ENCODE peak calls at places on chromosomes 13 and 19, in six cellular contexts. One of them, this sample, is unnamed.

GRCh38 chr13:102825921-102826706 is 19.7 kb upstream of the ERCC5 start:
- DNase-seq in coronary artery: no peak
- DNase-seq in body of pancreas: no peak
- DNase-seq in fibroblast of pulmonary artery: peak; percentile 96
- DNase-seq in left ventricle myocardium inferior: no peak
- DNase-seq in PC-3: peak; percentile 79
- DNase-seq in this sample: peak; percentile 95

GRCh38 chr13:99307247-99307646 is at the start of gene GPR183:
- DNase-seq in coronary artery: no peak
- DNase-seq in body of pancreas: no peak
- DNase-seq in fibroblast of pulmonary artery: no peak
- DNase-seq in left ventricle myocardium inferior: no peak
- DNase-seq in PC-3: no peak
- DNase-seq in this sample: no peak

GRCh38 chr19:18415177-18415867 is 3.9 kb upstream of the SSBP4 start:
- DNase-seq in coronary artery: peak; percentile 89
- DNase-seq in body of pancreas: no peak
- DNase-seq in fibroblast of pulmonary artery: peak; percentile 97
- DNase-seq in left ventricle myocardium inferior: peak; percentile 81
- DNase-seq in PC-3: no peak
- DNase-seq in this sample: peak; percentile 88

GRCh38 chr13:60162096-60162495 is 1.6 kb downstream of the DIAPH3 start:
- DNase-seq in coronary artery: no peak
- DNase-seq in body of pancreas: no peak
- DNase-seq in fibroblast of pulmonary artery: no peak
- DNase-seq in left ventricle myocardium inferior: no peak
- DNase-seq in PC-3: no peak
- DNase-seq in this sample: peak; percentile 25

GRCh38 chr13:28531195-28531955 is 36.4 kb upstream of the FLT1 start:
- DNase-seq in coronary artery: no peak
- DNase-seq in body of pancreas: peak; percentile 19
- DNase-seq in fibroblast of pulmonary artery: peak; percentile 45
- DNase-seq in left ventricle myocardium inferior: peak; percentile 61
- DNase-seq in PC-3: peak; percentile 8
- DNase-seq in this sample: peak; percentile 42

GRCh38 chr13:21974741-21975140 is 303.9 kb downstream of the FGF9 start:
- DNase-seq in coronary artery: no peak
- DNase-seq in body of pancreas: no peak
- DNase-seq in fibroblast of pulmonary artery: no peak
- DNase-seq in left ventricle myocardium inferior: no peak
- DNase-seq in PC-3: no peak
- DNase-seq in this sample: no peak

GRCh38 chr13:71021810-71022422 is 845.1 kb downstream of the DACH1 start:
- DNase-seq in coronary artery: no peak
- DNase-seq in body of pancreas: no peak
- DNase-seq in fibroblast of pulmonary artery: no peak
- DNase-seq in left ventricle myocardium inferior: no peak
- DNase-seq in PC-3: no peak
- DNase-seq in this sample: no peak

GRCh38 chr19:42028304-42029216 is 34.5 kb upstream of the ATP1A3 start:
- DNase-seq in coronary artery: no peak
- DNase-seq in body of pancreas: no peak
- DNase-seq in fibroblast of pulmonary artery: no peak
- DNase-seq in left ventricle myocardium inferior: no peak
- DNase-seq in PC-3: peak; percentile 9
- DNase-seq in this sample: no peak

GRCh38 chr19:35776102-35776788 is 881 bp downstream of the ARHGAP33 start:
- DNase-seq in coronary artery: no peak
- DNase-seq in body of pancreas: no peak
- DNase-seq in fibroblast of pulmonary artery: no peak
- DNase-seq in left ventricle myocardium inferior: no peak
- DNase-seq in PC-3: no peak
- DNase-seq in this sample: no peak

GRCh38 chr13:38814331-38814730 is 127.5 kb downstream of the FREM2 start:
- DNase-seq in coronary artery: no peak
- DNase-seq in body of pancreas: peak; percentile 61
- DNase-seq in fibroblast of pulmonary artery: no peak
- DNase-seq in left ventricle myocardium inferior: no peak
- DNase-seq in PC-3: no peak
- DNase-seq in this sample: no peak

GRCh38 chr19:53898166-53898565 is 10.9 kb upstream of the CACNG7 start:
- DNase-seq in coronary artery: no peak
- DNase-seq in body of pancreas: no peak
- DNase-seq in fibroblast of pulmonary artery: no peak
- DNase-seq in left ventricle myocardium inferior: no peak
- DNase-seq in PC-3: no peak
- DNase-seq in this sample: no peak

GRCh38 chr13:51262501-51263211 is 40.5 kb downstream of the FAM124A start:
- DNase-seq in coronary artery: no peak
- DNase-seq in body of pancreas: no peak
- DNase-seq in fibroblast of pulmonary artery: no peak
- DNase-seq in left ventricle myocardium inferior: no peak
- DNase-seq in PC-3: no peak
- DNase-seq in this sample: no peak

GRCh38 chr13:98327326-98328314 is 150.6 kb upstream of the RNF113B start:
- DNase-seq in coronary artery: no peak
- DNase-seq in body of pancreas: no peak
- DNase-seq in fibroblast of pulmonary artery: peak; percentile 59
- DNase-seq in left ventricle myocardium inferior: no peak
- DNase-seq in PC-3: no peak
- DNase-seq in this sample: peak; percentile 80

GRCh38 chr13:21481359-21481758 is 22.3 kb upstream of the ZDHHC20 start:
- DNase-seq in coronary artery: no peak
- DNase-seq in body of pancreas: no peak
- DNase-seq in fibroblast of pulmonary artery: no peak
- DNase-seq in left ventricle myocardium inferior: no peak
- DNase-seq in PC-3: peak; percentile 56
- DNase-seq in this sample: peak; percentile 28

GRCh38 chr19:47406711-47407416 is 12.5 kb downstream of the MEIS3 start:
- DNase-seq in coronary artery: no peak
- DNase-seq in body of pancreas: no peak
- DNase-seq in fibroblast of pulmonary artery: no peak
- DNase-seq in left ventricle myocardium inferior: no peak
- DNase-seq in PC-3: no peak
- DNase-seq in this sample: no peak

GRCh38 chr19:16032509-16033135 is 43.7 kb upstream of the TPM4 start:
- DNase-seq in coronary artery: no peak
- DNase-seq in body of pancreas: no peak
- DNase-seq in fibroblast of pulmonary artery: no peak
- DNase-seq in left ventricle myocardium inferior: no peak
- DNase-seq in PC-3: no peak
- DNase-seq in this sample: no peak

GRCh38 chr19:38266070-38266469 is 1.7 kb downstream of the SPINT2 start:
- DNase-seq in coronary artery: no peak
- DNase-seq in body of pancreas: peak; percentile 43
- DNase-seq in fibroblast of pulmonary artery: no peak
- DNase-seq in left ventricle myocardium inferior: no peak
- DNase-seq in PC-3: peak; percentile 37
- DNase-seq in this sample: no peak

GRCh38 chr13:73248711-73249580 is 190.1 kb downstream of the KLF5 start:
- DNase-seq in coronary artery: no peak
- DNase-seq in body of pancreas: peak; percentile 87
- DNase-seq in fibroblast of pulmonary artery: peak; percentile 59
- DNase-seq in left ventricle myocardium inferior: no peak
- DNase-seq in PC-3: peak; percentile 92
- DNase-seq in this sample: peak; percentile 20

GRCh38 chr13:34863360-34864135 is 78.5 kb upstream of the NBEA start:
- DNase-seq in coronary artery: no peak
- DNase-seq in body of pancreas: no peak
- DNase-seq in fibroblast of pulmonary artery: peak; percentile 72
- DNase-seq in left ventricle myocardium inferior: no peak
- DNase-seq in PC-3: peak; percentile 88
- DNase-seq in this sample: peak; percentile 79

DNA sequence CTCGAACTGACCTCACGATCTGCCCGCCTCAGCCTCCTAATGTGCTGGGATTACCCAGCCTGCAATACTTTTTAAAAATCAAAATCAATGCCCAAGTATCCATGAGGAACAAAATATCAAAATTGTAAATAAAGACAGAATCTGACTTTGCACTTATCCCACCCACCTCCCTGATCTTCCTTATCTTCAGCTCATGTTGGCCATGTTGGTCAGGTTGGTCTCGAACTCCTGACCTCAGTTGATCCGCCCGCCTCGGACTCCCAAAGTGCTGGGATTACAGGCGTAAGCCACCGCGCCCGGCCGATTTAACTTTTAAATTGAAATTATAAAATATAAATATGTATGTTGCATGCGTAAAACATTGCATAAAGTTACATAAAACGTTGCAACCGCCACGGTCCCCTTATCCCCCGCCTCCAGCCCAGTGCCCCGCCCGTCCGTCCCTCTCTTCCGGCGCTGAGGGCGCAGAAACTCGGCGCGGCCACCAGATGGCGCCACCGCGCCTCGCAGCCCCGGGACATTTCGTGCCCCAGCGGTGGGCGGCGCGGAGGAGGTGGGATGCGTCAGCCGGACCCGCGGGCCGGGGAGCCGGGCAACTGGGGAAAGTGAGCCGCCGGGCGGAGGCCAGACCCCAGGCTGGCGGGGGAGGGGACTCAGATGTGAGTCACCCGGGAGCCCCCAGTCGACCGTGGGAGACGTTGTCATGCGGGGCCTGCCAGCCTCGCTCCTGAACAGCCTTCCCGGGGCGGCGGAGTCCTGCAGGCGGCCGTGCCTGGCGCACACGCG is 1.5 kb upstream of the GADD45B start:
- DNase-seq in coronary artery: peak; percentile 94
- DNase-seq in body of pancreas: peak; percentile 85
- DNase-seq in fibroblast of pulmonary artery: peak; percentile 89
- DNase-seq in left ventricle myocardium inferior: peak; percentile 86
- DNase-seq in PC-3: peak; percentile 86
- DNase-seq in this sample: peak; percentile 83
- H3K4me3 ChIP-seq in coronary artery: peak overlapping the region; percentile 88
- H3K4me3 ChIP-seq in body of pancreas: no peak overlapping the region
- H3K4me3 ChIP-seq in fibroblast of pulmonary artery: peak overlapping the region; percentile 99
- H3K4me3 ChIP-seq in left ventricle myocardium inferior: peak overlapping the region; percentile 98
- H3K4me3 ChIP-seq in PC-3: peak overlapping the region; percentile 100
- H3K4me3 ChIP-seq in this sample: peak overlapping the region; percentile 76

DNA sequence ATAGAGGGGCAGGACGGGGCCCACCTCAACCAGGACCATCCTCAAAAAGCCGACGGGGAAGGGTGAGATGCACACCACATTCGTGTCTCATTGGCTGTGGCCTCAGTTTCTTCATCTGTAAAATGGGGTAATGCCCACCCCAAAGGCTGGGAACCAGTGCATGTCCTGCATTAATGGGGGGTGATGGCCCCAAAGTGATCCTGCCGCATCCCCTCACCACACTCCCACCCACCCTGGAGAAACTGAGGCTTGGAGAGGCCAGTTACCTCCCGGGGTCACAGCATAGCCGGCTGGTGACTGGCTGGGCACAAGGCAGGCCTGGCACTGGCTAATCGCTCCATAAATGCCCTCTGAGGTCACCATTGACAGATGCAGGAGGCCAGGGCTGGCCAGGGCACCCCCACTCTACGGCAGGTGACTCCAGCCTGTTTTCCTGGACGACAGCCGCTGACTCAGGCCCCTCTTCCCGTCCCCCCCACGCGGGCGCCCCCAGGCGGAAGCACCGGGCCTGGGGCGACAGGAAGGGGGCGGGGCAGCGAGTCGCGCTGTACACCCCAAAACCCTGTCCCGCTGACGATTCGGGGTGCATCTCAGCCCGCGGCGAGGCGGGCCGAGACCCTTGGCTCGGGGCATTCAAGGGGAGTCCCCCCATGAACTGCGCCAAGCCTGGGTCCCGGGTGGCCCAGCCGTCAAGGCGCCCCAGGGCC is 483 bp upstream of the MIDN start:
- DNase-seq in coronary artery: no peak
- DNase-seq in body of pancreas: peak; percentile 87
- DNase-seq in fibroblast of pulmonary artery: peak; percentile 64
- DNase-seq in left ventricle myocardium inferior: peak; percentile 77
- DNase-seq in PC-3: peak; percentile 65
- DNase-seq in this sample: peak; percentile 56
- TF ChIP-seq CTCF in coronary artery: no peak
- TF ChIP-seq CTCF in body of pancreas: peak; percentile 30
- TF ChIP-seq CTCF in fibroblast of pulmonary artery: peak; percentile 17
- TF ChIP-seq CTCF in left ventricle myocardium inferior: peak; percentile 28
- TF ChIP-seq CTCF in PC-3: peak; percentile 44
- TF ChIP-seq CTCF in this sample: peak; percentile 37

GRCh38 chr13:33541962-33542308 is 256.4 kb upstream of the STARD13 start:
- DNase-seq in coronary artery: no peak
- DNase-seq in body of pancreas: no peak
- DNase-seq in fibroblast of pulmonary artery: no peak
- DNase-seq in left ventricle myocardium inferior: no peak
- DNase-seq in PC-3: no peak
- DNase-seq in this sample: no peak

GRCh38 chr13:33544308-33544707 is 258.8 kb upstream of the STARD13 start:
- DNase-seq in coronary artery: no peak
- DNase-seq in body of pancreas: no peak
- DNase-seq in fibroblast of pulmonary artery: no peak
- DNase-seq in left ventricle myocardium inferior: no peak
- DNase-seq in PC-3: no peak
- DNase-seq in this sample: no peak

GRCh38 chr13:33543089-33543459 is 257.5 kb upstream of the STARD13 start:
- DNase-seq in coronary artery: no peak
- DNase-seq in body of pancreas: no peak
- DNase-seq in fibroblast of pulmonary artery: no peak
- DNase-seq in left ventricle myocardium inferior: no peak
- DNase-seq in PC-3: no peak
- DNase-seq in this sample: no peak

GRCh38 chr13:33542309-33543088 is 256.9 kb upstream of the STARD13 start:
- DNase-seq in coronary artery: peak; percentile 100
- DNase-seq in body of pancreas: peak; percentile 99
- DNase-seq in fibroblast of pulmonary artery: peak; percentile 100
- DNase-seq in left ventricle myocardium inferior: peak; percentile 99
- DNase-seq in PC-3: peak; percentile 97
- DNase-seq in this sample: peak; percentile 99

DNA sequence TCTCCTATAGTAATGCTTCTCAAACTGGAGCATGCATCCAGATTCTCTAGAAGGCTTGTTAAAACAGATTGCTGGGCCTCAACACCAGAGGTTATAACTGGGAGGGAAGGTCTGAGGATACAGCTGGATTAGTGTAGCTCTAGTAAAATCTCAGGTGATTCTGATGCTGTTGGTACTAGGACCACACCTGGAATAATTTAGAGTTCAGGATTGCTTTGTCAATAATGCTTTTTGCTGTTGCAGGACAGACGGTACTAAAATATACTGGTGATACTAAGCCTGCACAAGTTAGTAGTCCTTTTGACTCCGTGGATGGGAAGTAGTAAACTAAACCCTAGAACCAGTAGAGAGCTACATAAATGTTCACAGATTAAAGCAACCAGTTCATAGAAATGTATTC is 258.1 kb upstream of the STARD13 start:
- DNase-seq in coronary artery: no peak
- DNase-seq in body of pancreas: no peak
- DNase-seq in fibroblast of pulmonary artery: peak; percentile 14
- DNase-seq in left ventricle myocardium inferior: no peak
- DNase-seq in PC-3: peak; percentile 8
- DNase-seq in this sample: no peak
- H3K4me3 ChIP-seq in coronary artery: peak overlapping the region; percentile 49
- H3K4me3 ChIP-seq in body of pancreas: no peak overlapping the region
- H3K4me3 ChIP-seq in fibroblast of pulmonary artery: no peak overlapping the region
- H3K4me3 ChIP-seq in left ventricle myocardium inferior: peak overlapping the region; percentile 67
- H3K4me3 ChIP-seq in PC-3: peak overlapping the region; percentile 71
- H3K4me3 ChIP-seq in this sample: peak overlapping the region; percentile 66

DNA sequence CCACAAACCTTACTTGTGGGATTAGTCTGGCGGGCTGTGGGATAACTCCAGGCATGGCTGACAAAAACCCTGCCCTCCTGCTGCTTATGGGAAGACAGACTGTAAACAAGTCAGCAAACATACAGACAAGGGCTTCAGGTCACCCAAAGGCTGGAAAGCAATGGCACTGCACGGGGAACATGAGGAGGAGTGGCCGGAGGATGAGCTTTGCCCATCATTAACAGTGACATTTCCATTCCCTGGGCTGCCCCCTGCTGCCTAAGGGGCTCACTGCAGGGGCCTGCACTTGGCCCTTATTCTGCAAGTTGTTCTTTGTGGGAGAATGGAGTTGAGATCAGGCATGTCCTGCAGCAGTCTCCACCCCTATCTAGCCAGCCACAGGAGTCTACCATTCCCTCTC is 91.3 kb downstream of the UQCRFS1 start:
- DNase-seq in coronary artery: no peak
- DNase-seq in body of pancreas: no peak
- DNase-seq in fibroblast of pulmonary artery: no peak
- DNase-seq in left ventricle myocardium inferior: no peak
- DNase-seq in PC-3: no peak
- DNase-seq in this sample: peak; percentile 27
- TF ChIP-seq CTCF in coronary artery: no peak
- TF ChIP-seq CTCF in body of pancreas: no peak
- TF ChIP-seq CTCF in fibroblast of pulmonary artery: peak; percentile 24
- TF ChIP-seq CTCF in left ventricle myocardium inferior: peak; percentile 56
- TF ChIP-seq CTCF in PC-3: peak; percentile 16
- TF ChIP-seq CTCF in this sample: peak; percentile 63